ENCODE peak calls at places on chromosomes 2 and 18, in eight cellular contexts. One of them, this sample, is unnamed.
A peak's percentile ranks its signal among the peaks of the same experiment; 100 is the strongest.

GRCh38 chr2:127134833-127135830 is 28.2 kb upstream of the BIN1 start:
- DNase-seq in esophagus squamous epithelium: no peak
- DNase-seq in GM13977: no peak
- DNase-seq in cardiac muscle cell: peak; percentile 38
- DNase-seq in tibial artery: no peak
- DNase-seq in endothelial cell: no peak
- DNase-seq in cardiac fibroblast: no peak
- DNase-seq in progenitor cell of endocrine pancreas: no peak
- DNase-seq in this sample: no peak

GRCh38 chr2:3728104-3729054 is 25.0 kb downstream of the DCDC2C start:
- DNase-seq in esophagus squamous epithelium: no peak
- DNase-seq in GM13977: peak; percentile 62
- DNase-seq in cardiac muscle cell: peak; percentile 62
- DNase-seq in tibial artery: no peak
- DNase-seq in endothelial cell: peak; percentile 47
- DNase-seq in cardiac fibroblast: peak; percentile 63
- DNase-seq in progenitor cell of endocrine pancreas: no peak
- DNase-seq in this sample: no peak

GRCh38 chr2:30655660-30656059 is 151.6 kb downstream of the CAPN13 start:
- DNase-seq in esophagus squamous epithelium: no peak
- DNase-seq in GM13977: no peak
- DNase-seq in cardiac muscle cell: no peak
- DNase-seq in tibial artery: no peak
- DNase-seq in endothelial cell: no peak
- DNase-seq in cardiac fibroblast: no peak
- DNase-seq in progenitor cell of endocrine pancreas: no peak
- DNase-seq in this sample: no peak

GRCh38 chr2:166539340-166540162 is 45.5 kb upstream of the SCN7A start:
- DNase-seq in esophagus squamous epithelium: no peak
- DNase-seq in GM13977: peak; percentile 17
- DNase-seq in cardiac muscle cell: peak; percentile 79
- DNase-seq in tibial artery: no peak
- DNase-seq in endothelial cell: peak; percentile 65
- DNase-seq in cardiac fibroblast: peak; percentile 83
- DNase-seq in progenitor cell of endocrine pancreas: peak; percentile 27
- DNase-seq in this sample: no peak

GRCh38 chr2:215083146-215083545 is 55.3 kb downstream of the ABCA12 start:
- DNase-seq in esophagus squamous epithelium: no peak
- DNase-seq in GM13977: no peak
- DNase-seq in cardiac muscle cell: no peak
- DNase-seq in tibial artery: no peak
- DNase-seq in endothelial cell: no peak
- DNase-seq in cardiac fibroblast: no peak
- DNase-seq in progenitor cell of endocrine pancreas: no peak
- DNase-seq in this sample: no peak

GRCh38 chr18:32157580-32157979 is 32.3 kb upstream of the MEP1B start:
- DNase-seq in esophagus squamous epithelium: no peak
- DNase-seq in GM13977: no peak
- DNase-seq in cardiac muscle cell: no peak
- DNase-seq in tibial artery: no peak
- DNase-seq in endothelial cell: no peak
- DNase-seq in cardiac fibroblast: no peak
- DNase-seq in progenitor cell of endocrine pancreas: no peak
- DNase-seq in this sample: no peak

GRCh38 chr2:1743396-1744150 is 742 bp downstream of the PXDN start:
- DNase-seq in esophagus squamous epithelium: no peak
- DNase-seq in GM13977: no peak
- DNase-seq in cardiac muscle cell: peak; percentile 62
- DNase-seq in tibial artery: no peak
- DNase-seq in endothelial cell: peak; percentile 60
- DNase-seq in cardiac fibroblast: peak; percentile 56
- DNase-seq in progenitor cell of endocrine pancreas: peak; percentile 39
- DNase-seq in this sample: no peak

GRCh38 chr2:234495801-234496441 is 960 bp downstream of the ARL4C start:
- DNase-seq in esophagus squamous epithelium: no peak
- DNase-seq in GM13977: no peak
- DNase-seq in cardiac muscle cell: peak; percentile 35
- DNase-seq in tibial artery: no peak
- DNase-seq in endothelial cell: peak; percentile 31
- DNase-seq in cardiac fibroblast: peak; percentile 42
- DNase-seq in progenitor cell of endocrine pancreas: no peak
- DNase-seq in this sample: no peak

GRCh38 chr18:46464926-46465655 is 191.9 kb downstream of the LOXHD1 start:
- DNase-seq in esophagus squamous epithelium: no peak
- DNase-seq in GM13977: no peak
- DNase-seq in cardiac muscle cell: no peak
- DNase-seq in tibial artery: no peak
- DNase-seq in endothelial cell: no peak
- DNase-seq in cardiac fibroblast: no peak
- DNase-seq in progenitor cell of endocrine pancreas: no peak
- DNase-seq in this sample: no peak
- TF ChIP-seq CTCF in esophagus squamous epithelium: no peak
- TF ChIP-seq CTCF in GM13977: no peak
- TF ChIP-seq CTCF in cardiac muscle cell: peak; percentile 23
- TF ChIP-seq CTCF in tibial artery: peak; percentile 11
- TF ChIP-seq CTCF in endothelial cell: peak; percentile 48
- TF ChIP-seq CTCF in cardiac fibroblast: no peak
- TF ChIP-seq CTCF in progenitor cell of endocrine pancreas: peak; percentile 42
- TF ChIP-seq CTCF in this sample: peak; percentile 69

GRCh38 chr2:59584958-59585357 is 968.5 kb downstream of the BCL11A start:
- DNase-seq in esophagus squamous epithelium: no peak
- DNase-seq in GM13977: no peak
- DNase-seq in cardiac muscle cell: peak; percentile 56
- DNase-seq in tibial artery: no peak
- DNase-seq in endothelial cell: peak; percentile 53
- DNase-seq in cardiac fibroblast: no peak
- DNase-seq in progenitor cell of endocrine pancreas: no peak
- DNase-seq in this sample: no peak
- TF ChIP-seq CTCF in esophagus squamous epithelium: no peak
- TF ChIP-seq CTCF in GM13977: no peak
- TF ChIP-seq CTCF in cardiac muscle cell: no peak
- TF ChIP-seq CTCF in tibial artery: no peak
- TF ChIP-seq CTCF in endothelial cell: no peak
- TF ChIP-seq CTCF in cardiac fibroblast: no peak
- TF ChIP-seq CTCF in progenitor cell of endocrine pancreas: peak; percentile 47
- TF ChIP-seq CTCF in this sample: peak; percentile 63

DNA sequence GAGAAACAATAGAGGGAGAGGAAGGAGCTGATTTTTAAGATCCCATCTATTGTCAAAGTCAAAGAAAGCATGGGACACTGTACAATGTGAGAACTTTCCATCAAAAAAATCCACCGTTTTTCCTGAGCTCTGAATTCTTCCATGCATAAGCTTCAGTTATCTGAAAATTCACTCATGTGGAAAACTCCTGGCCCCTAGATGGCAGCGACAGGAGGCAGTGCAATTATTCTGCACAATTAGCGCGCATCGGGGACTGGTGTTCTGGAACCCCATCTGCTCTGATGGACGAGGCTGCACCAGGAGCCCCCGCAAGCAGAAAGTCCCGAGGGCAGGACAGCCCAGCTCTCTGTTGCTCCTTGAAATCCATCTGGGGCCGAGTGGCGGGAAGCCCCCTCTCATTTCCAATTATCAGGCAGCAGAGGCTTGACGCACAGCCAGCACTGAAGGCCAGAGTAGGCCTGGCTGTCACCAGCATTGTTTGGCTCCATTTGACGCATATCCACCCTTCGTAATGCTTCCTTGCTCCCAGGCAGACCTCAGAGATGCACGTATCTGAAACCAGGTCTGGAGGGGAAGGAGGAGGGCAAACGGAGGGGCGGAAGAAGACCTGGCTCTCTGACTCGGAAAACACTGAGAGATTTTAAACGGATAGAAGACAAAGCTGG is 70.0 kb downstream of the TNS1 start:
- DNase-seq in esophagus squamous epithelium: no peak
- DNase-seq in GM13977: no peak
- DNase-seq in cardiac muscle cell: no peak
- DNase-seq in tibial artery: no peak
- DNase-seq in endothelial cell: no peak
- DNase-seq in cardiac fibroblast: peak; percentile 70
- DNase-seq in progenitor cell of endocrine pancreas: no peak
- DNase-seq in this sample: no peak
- TF ChIP-seq CTCF in esophagus squamous epithelium: no peak
- TF ChIP-seq CTCF in GM13977: no peak
- TF ChIP-seq CTCF in cardiac muscle cell: peak; percentile 19
- TF ChIP-seq CTCF in tibial artery: no peak
- TF ChIP-seq CTCF in endothelial cell: no peak
- TF ChIP-seq CTCF in cardiac fibroblast: peak; percentile 11
- TF ChIP-seq CTCF in progenitor cell of endocrine pancreas: peak; percentile 15
- TF ChIP-seq CTCF in this sample: peak; percentile 38

GRCh38 chr18:21912339-21913239 is 172.0 kb downstream of the MIB1 start:
- DNase-seq in esophagus squamous epithelium: no peak
- DNase-seq in GM13977: no peak
- DNase-seq in cardiac muscle cell: peak; percentile 41
- DNase-seq in tibial artery: no peak
- DNase-seq in endothelial cell: peak; percentile 27
- DNase-seq in cardiac fibroblast: no peak
- DNase-seq in progenitor cell of endocrine pancreas: no peak
- DNase-seq in this sample: no peak
- TF ChIP-seq CTCF in esophagus squamous epithelium: no peak
- TF ChIP-seq CTCF in GM13977: peak; percentile 8
- TF ChIP-seq CTCF in cardiac muscle cell: peak; percentile 19
- TF ChIP-seq CTCF in tibial artery: no peak
- TF ChIP-seq CTCF in endothelial cell: no peak
- TF ChIP-seq CTCF in cardiac fibroblast: peak; percentile 9
- TF ChIP-seq CTCF in progenitor cell of endocrine pancreas: peak; percentile 56
- TF ChIP-seq CTCF in this sample: peak; percentile 16

This sample was measured in type B pancreatic cell.